ENCODE peak calls at places on chromosomes 12 and 14, in six cellular contexts. J is body of pancreas, Q is adrenal gland, R is ovary, M is heart left ventricle, F is transverse colon. N is an unnamed sample. For H3K9me3, the result is how much of the 10 kb centered on the place peaks cover.

GRCh38 chr14:105855893-105856675 is 329.7 kb downstream of the TMEM121 start:
- DNase-seq in F (peak), Q (no peak), J (no peak), M (no peak), R (peak), N (no peak)

GRCh38 chr14:68961781-68962584 is 17.1 kb downstream of the ACTN1 start:
- DNase-seq in F (no peak), M (peak), J (no peak), R (no peak), Q (peak), N (no peak)

GRCh38 chr12:58341791-58342190 is 400.4 kb downstream of the ATP23 start:
- DNase-seq in F (no peak), Q (no peak), M (no peak), R (no peak), J (no peak), N (no peak)

GRCh38 chr12:18383203-18383602 is 121.9 kb downstream of the PIK3C2G start:
- DNase-seq in R (no peak), M (no peak), F (no peak), Q (no peak), J (peak), N (no peak)

GRCh38 chr14:90288646-90289355 is 32.4 kb downstream of the PSMC1 start:
- DNase-seq in R (no peak), F (no peak), J (no peak), Q (no peak), M (peak), N (no peak)

GRCh38 chr12:121560392-121561021 is 20.3 kb downstream of the KDM2B start:
- DNase-seq in J (no peak), F (peak), R (no peak), M (no peak), Q (no peak), N (no peak)

GRCh38 chr14:94864421-94865195 is 94.7 kb upstream of the GSC start:
- DNase-seq in Q (no peak), M (no peak), J (no peak), R (no peak), F (no peak), N (no peak)

GRCh38 chr12:1488908-1489381 is 105.4 kb downstream of the FBXL14 start:
- DNase-seq in R (no peak), M (no peak), J (peak), F (no peak), Q (no peak), N (no peak)

GRCh38 chr12:114254998-114255397 is 150.9 kb downstream of the TBX5 start:
- DNase-seq in F (no peak), R (no peak), Q (no peak), J (no peak), M (no peak), N (no peak)

GRCh38 chr12:68932701-68933563 is at the start of gene CPM:
- DNase-seq in J (peak), Q (peak), F (peak), M (peak), R (peak), N (no peak)

GRCh38 chr14:20019257-20019865 is at the start of gene OR4K14:
- DNase-seq in M (no peak), J (no peak), Q (no peak), R (no peak), F (no peak), N (no peak)
- H3K9me3 ChIP-seq in M (under half), J (under half), Q (under half), R (under half), F (under half), N (under half)

GRCh38 chr12:102933168-102933567 is 16.1 kb upstream of the PAH start:
- DNase-seq in R (no peak), J (no peak), F (no peak), Q (no peak), M (no peak), N (no peak)
- TF ChIP-seq POLR2A in R (no peak), J (no peak), F (no peak), Q (no peak), M (no peak), N (no peak)

DNA sequence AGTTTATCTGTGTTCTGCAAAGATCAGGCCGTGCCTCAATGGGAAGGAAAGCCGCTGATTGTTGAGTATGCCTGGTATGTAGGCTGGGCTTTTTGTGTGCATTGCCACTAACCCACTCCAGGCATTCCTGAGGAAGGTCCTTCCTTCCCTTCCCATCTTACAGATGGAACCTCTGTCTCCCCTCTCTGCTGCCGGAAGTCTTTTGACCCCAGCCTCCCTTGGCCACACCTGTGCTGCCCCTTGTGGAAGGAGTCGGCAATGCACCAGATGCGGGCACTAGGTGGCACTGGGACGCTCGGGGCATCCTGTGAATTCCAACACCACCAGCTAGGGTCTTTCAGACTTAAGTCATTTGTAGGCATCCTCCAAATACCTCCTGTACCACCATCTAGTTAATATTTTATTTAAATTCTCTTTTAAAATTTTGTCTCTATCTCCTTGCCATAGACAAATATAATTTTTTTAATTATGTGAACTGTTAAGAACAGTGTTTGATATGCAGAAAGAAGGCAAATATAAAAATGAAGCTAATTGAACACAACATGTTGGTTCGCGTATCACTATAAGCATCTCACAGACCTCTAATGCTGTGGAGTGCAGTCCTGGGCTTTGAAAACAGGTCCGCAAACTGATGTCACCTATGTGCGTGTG is 99.6 kb downstream of the RIN3 start:
- DNase-seq in Q (no peak), F (peak), M (no peak), R (no peak), J (no peak), N (no peak)
- H3K9me3 ChIP-seq in Q (under half), F (under half), M (under half), R (under half), J (under half), N (under half)

GRCh38 chr14:24135834-24136683 is at the start of gene PSME1:
- DNase-seq in J (peak), R (peak), Q (peak), M (peak), F (peak), N (peak)

GRCh38 chr14:24138396-24139271 is 2.6 kb downstream of the PSME1 start:
- DNase-seq in J (no peak), R (no peak), F (no peak), M (no peak), Q (no peak), N (no peak)

GRCh38 chr14:24139272-24139934 is 2.0 kb downstream of the EMC9 start:
- DNase-seq in R (no peak), M (no peak), J (no peak), Q (no peak), F (no peak), N (no peak)

GRCh38 chr14:24136684-24137528 is 912 bp downstream of the PSME1 start:
- DNase-seq in J (no peak), M (no peak), R (no peak), Q (no peak), F (no peak), N (no peak)

GRCh38 chr14:24137529-24138395 is 1.8 kb downstream of the PSME1 start:
- DNase-seq in R (no peak), Q (no peak), F (no peak), J (no peak), M (no peak), N (no peak)
- TF ChIP-seq POLR2A in R (no peak), Q (no peak), F (no peak), J (no peak), M (no peak), N (no peak)

DNA sequence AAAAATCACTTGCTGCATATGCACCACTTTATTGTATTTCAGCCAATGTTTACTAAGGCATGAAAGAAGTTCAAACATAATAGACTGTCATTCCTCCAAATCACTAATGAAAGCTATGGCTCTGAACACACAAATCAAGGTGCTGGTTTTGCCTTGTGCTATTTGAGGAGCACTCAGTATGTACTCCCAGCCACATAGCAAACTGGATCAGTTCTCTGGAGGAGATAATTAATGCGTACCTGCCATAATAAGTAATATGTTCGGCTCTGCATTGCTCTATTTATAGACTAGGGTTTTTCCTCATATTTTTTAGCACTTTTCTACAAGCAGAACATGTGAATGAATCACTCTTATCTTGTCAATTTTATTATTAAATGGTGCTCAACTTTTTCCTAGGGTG is 88.6 kb downstream of the GRIP1 start:
- DNase-seq in M (no peak), Q (no peak), R (no peak), F (no peak), J (no peak), N (no peak)
- H3K9me3 ChIP-seq in M (under half), Q (under half), R (under half), F (under half), J (under half), N (under half)

DNA sequence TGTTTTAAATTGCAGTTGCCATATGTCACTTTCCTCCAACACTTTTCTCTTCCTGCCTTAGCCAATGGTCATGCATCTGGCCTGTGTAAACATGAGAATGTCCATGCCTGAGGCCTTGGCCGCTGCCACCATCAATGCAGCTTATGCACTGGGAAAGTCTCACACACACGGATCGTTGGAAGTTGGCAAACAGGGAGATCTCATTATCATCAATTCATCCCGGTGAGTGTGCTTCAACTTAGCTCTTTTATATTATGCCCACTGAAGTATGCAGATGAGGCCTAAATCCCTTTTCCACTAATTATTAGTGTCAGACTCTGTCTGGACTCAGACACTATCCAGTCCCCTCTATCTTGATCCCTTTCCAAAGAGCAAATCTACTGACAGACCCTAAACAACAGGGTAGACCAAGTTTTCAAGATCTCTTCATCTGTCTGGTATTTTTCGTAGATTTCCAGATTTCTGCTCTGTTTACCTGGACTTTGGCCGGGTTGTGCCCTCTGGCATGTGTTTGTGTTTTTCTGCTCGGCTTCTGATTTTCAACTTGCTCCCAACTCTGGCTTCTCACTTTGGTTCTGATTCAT is 23.2 kb downstream of the AMDHD1 start:
- DNase-seq in F (no peak), M (no peak), Q (no peak), R (no peak), J (no peak), N (no peak)
- TF ChIP-seq POLR2A in F (no peak), M (no peak), Q (no peak), R (no peak), J (no peak), N (no peak)